ENCODE peak calls at places on chromosomes 1 and 21, in nine cellular contexts. D, B, H, F, L, Z, T, N and O are unnamed samples.

GRCh38 chr1:202056644-202057334 is 46.4 kb downstream of the ELF3 start:
- DNase-seq in Z (no peak), B (no peak), L (no peak), H (peak; percentile 99), N (no peak), T (no peak), D (no peak), F (peak; percentile 20), O (no peak)

GRCh38 chr1:211944733-211945500 is 90.4 kb downstream of the INTS7 start:
- DNase-seq in N (no peak), T (no peak), B (no peak), F (peak; percentile 55), D (no peak), Z (peak; percentile 22), L (no peak), H (peak; percentile 54), O (no peak)

GRCh38 chr1:214002472-214002871 is 14.7 kb downstream of the PROX1 start:
- DNase-seq in L (no peak), T (no peak), F (no peak), N (no peak), H (no peak), B (no peak), D (no peak), Z (peak; percentile 55), O (no peak)

GRCh38 chr1:31127266-31127665 is 61.7 kb upstream of the PUM1 start:
- DNase-seq in L (no peak), T (no peak), F (no peak), H (no peak), D (no peak), Z (peak; percentile 79), B (no peak), N (no peak), O (no peak)

GRCh38 chr1:6358757-6359567 is 34.6 kb downstream of the ACOT7 start:
- DNase-seq in D (no peak), Z (peak; percentile 86), L (peak; percentile 75), B (no peak), H (no peak), F (no peak), N (no peak), T (no peak), O (no peak)

GRCh38 chr1:43549921-43550597 is 19.4 kb downstream of the PTPRF start:
- DNase-seq in N (no peak), B (peak; percentile 87), F (peak; percentile 96), D (no peak), Z (no peak), H (no peak), T (no peak), L (no peak), O (peak; percentile 73)

GRCh38 chr1:172417552-172417951 is 2.9 kb upstream of the C1orf105 start:
- DNase-seq in D (no peak), Z (no peak), B (no peak), T (no peak), N (no peak), L (no peak), H (no peak), F (no peak), O (no peak)

GRCh38 chr21:26819944-26820343 is 25.3 kb downstream of the ADAMTS1 start:
- DNase-seq in N (no peak), Z (no peak), D (no peak), B (no peak), H (no peak), T (no peak), L (no peak), F (no peak), O (no peak)

GRCh38 chr1:204123376-204123775 is 28.5 kb downstream of the ETNK2 start:
- DNase-seq in Z (peak; percentile 7), T (no peak), F (peak; percentile 71), B (no peak), L (peak; percentile 57), H (peak; percentile 81), D (no peak), N (no peak), O (peak; percentile 43)
- TF ChIP-seq CTCF in Z (peak; percentile 38), T (no peak), F (peak; percentile 51), B (no peak), L (peak; percentile 48), H (peak; percentile 99), D (no peak), N (no peak), O (peak; percentile 35)

GRCh38 chr1:229271448-229272120 is 673 bp downstream of the RAB4A start:
- DNase-seq in T (no peak), H (no peak), Z (peak; percentile 38), F (no peak), N (no peak), B (no peak), L (no peak), D (peak; percentile 47), O (no peak)
- TF ChIP-seq CTCF in T (no peak), H (no peak), Z (peak; percentile 11), F (no peak), N (no peak), B (no peak), L (peak; percentile 47), D (peak; percentile 18), O (no peak)

GRCh38 chr21:43311303-43311817 is 115.6 kb downstream of the SIK1 start:
- DNase-seq in F (no peak), H (peak; percentile 39), N (no peak), Z (no peak), B (no peak), D (no peak), L (no peak), T (no peak), O (no peak)
- TF ChIP-seq CTCF in F (no peak), H (no peak), N (no peak), Z (no peak), B (no peak), D (no peak), L (no peak), T (no peak), O (no peak)

GRCh38 chr1:179137623-179138235 is 55.9 kb downstream of the TOR3A start:
- DNase-seq in B (no peak), L (no peak), F (no peak), D (no peak), Z (peak; percentile 57), T (no peak), N (no peak), H (no peak), O (no peak)
- TF ChIP-seq CTCF in B (no peak), L (no peak), F (no peak), D (no peak), Z (peak; percentile 5), T (no peak), N (no peak), H (no peak), O (no peak)

DNA sequence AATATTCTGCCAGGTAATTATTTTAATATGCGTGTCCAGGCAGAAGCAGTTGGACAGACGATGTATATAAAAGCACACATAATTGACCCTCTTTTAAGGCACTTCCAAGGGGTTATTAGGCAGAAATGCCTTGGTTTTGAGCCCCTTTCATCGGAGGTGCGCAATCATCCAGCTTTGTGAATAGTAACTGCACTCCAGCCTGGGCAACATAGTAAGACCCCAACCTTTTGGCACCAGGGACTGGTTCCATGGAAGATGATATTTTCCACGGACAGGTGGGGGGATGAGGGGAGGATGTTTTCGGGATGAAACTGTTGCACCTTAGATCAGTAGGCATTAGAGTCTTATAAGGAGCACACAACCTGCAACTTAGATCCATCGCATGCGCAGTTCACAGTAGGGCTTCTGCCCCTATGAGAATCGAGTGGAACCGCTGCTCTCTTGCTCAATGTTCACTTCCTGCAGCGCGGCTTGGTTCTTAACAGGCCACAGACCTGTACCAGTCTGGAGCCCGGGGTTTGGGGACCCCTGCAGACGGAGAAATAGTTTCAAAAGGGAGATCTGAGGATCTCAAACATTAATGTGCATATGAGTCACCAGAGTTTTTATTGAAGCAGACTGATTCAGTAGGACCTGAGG is 1.8 kb upstream of the MCOLN2 start:
- DNase-seq in L (peak; percentile 6), N (no peak), H (no peak), B (no peak), F (no peak), T (no peak), D (peak; percentile 52), Z (peak; percentile 10), O (no peak)
- TF ChIP-seq CTCF in L (no peak), N (no peak), H (no peak), B (no peak), F (no peak), T (no peak), D (no peak), Z (no peak), O (no peak)

GRCh38 chr1:168735987-168736386 is 7.0 kb upstream of the DPT start:
- DNase-seq in Z (no peak), T (no peak), F (no peak), N (no peak), L (no peak), B (no peak), D (no peak), H (no peak), O (no peak)
- TF ChIP-seq CTCF in Z (no peak), T (no peak), F (no peak), N (no peak), L (no peak), B (no peak), D (no peak), H (no peak), O (no peak)

DNA sequence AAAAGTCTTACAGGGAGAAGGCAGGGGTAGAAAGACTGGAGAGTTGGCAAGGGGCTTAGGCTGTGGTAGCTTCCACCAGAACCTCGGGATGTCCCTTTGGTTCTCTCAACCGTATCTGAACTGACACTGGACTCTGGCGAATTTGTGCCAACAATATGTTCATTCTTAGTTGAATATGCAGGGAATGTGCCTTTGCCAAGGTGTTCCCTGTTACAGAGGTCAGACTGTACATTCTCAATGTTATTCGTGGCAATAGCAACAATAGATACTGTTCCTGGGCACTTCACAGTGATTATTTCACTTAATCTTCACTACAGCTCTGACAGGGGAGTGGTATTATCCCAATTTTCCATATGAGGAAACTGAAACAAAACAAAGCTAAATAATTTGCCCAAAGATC is 51.5 kb upstream of the RAB3GAP2 start:
- DNase-seq in B (no peak), T (no peak), H (no peak), D (no peak), Z (no peak), N (no peak), L (no peak), F (no peak), O (no peak)
- TF ChIP-seq CTCF in B (no peak), T (no peak), H (no peak), D (no peak), Z (no peak), N (no peak), L (no peak), F (no peak), O (no peak)

DNA sequence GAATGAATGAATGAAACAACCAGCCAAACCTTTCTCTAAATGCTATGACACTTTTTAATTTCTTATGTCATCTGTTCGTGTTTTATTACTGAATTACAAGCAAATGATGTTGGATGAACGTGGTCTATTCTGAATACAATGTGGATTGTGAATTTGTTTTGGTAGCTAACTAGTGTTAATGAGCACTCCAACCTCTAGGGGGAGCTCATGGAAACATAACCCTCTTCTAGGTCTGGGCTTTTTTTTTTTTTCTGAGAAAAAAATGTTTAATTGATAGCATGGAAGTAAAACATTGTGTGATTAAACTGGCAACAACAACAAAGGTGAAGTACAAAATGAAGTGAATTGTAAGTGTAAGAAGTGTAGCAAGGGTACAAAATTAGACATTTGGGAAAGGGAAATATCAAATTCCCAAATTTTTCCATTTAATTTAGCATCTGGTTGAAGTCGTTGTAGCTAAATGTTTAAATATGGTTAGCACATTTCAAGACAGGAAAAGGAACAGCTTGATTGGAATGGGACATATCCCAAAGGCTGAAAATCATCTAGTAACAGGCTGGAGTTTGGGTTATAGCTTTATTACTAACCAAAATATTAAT is 42.6 kb upstream of the PTGS2 start:
- DNase-seq in F (no peak), H (peak; percentile 22), N (no peak), D (no peak), L (peak; percentile 23), Z (peak; percentile 52), T (no peak), B (no peak), O (no peak)
- TF ChIP-seq CTCF in F (peak; percentile 60), H (peak; percentile 54), N (peak; percentile 33), D (peak; percentile 45), L (peak; percentile 65), Z (peak; percentile 57), T (peak; percentile 85), B (peak; percentile 47), O (peak; percentile 79)